ENCODE peak calls at places on chromosome 19, in ten cellular contexts. L is A172, K is progenitor cell of endocrine pancreas, J is HEK293T, V is Caco-2, C is NCI-H1417, Q is endothelial cell, M is dorsolateral prefrontal cortex, E is OCI-LY7, D is fibroblast of pulmonary artery. F is an unnamed sample.

GRCh38 chr19:49421039-49421877 is 2.0 kb downstream of the PTH2 start:
- DNase-seq in J (peak), M (peak), Q (peak), E (peak), L (peak), V (peak), K (peak), D (peak), C (peak), F (no peak)

GRCh38 chr19:18674616-18675015 is 8.9 kb upstream of the CRTC1 start:
- DNase-seq in M (peak), D (no peak), Q (no peak), J (no peak), V (no peak), K (no peak), E (no peak), L (no peak), C (no peak), F (no peak)

GRCh38 chr19:15536350-15536749 is 28.0 kb downstream of the CYP4F22 start:
- DNase-seq in L (no peak), C (no peak), E (no peak), V (no peak), M (no peak), J (no peak), D (no peak), Q (no peak), K (no peak), F (no peak)

GRCh38 chr19:35063940-35064818 is 22.7 kb downstream of the HPN start:
- DNase-seq in L (peak), C (no peak), J (no peak), Q (no peak), K (no peak), M (no peak), V (no peak), E (no peak), D (peak), F (no peak)

GRCh38 chr19:36113895-36114762 is 546 bp downstream of the POLR2I start:
- DNase-seq in V (peak), C (peak), Q (peak), J (no peak), D (peak), K (peak), L (peak), E (peak), M (no peak), F (no peak)

GRCh38 chr19:5681446-5682292 is 842 bp downstream of the HSD11B1L start:
- DNase-seq in V (no peak), M (no peak), E (no peak), D (no peak), J (no peak), Q (no peak), L (no peak), C (no peak), K (no peak), F (no peak)

GRCh38 chr19:13652810-13653590 is 111.3 kb upstream of the MRI1 start:
- DNase-seq in J (no peak), C (no peak), V (no peak), M (no peak), L (no peak), K (no peak), E (peak), D (no peak), Q (no peak), F (no peak)

GRCh38 chr19:35013047-35013819 is 13.1 kb downstream of the GRAMD1A start:
- DNase-seq in L (peak), D (peak), M (no peak), C (peak), E (peak), Q (peak), V (peak), J (peak), K (peak), F (peak)

GRCh38 chr19:23810496-23810895 is 51.8 kb upstream of the ZNF681 start:
- DNase-seq in C (no peak), K (no peak), D (no peak), M (no peak), E (no peak), V (no peak), J (no peak), Q (no peak), L (no peak), F (no peak)

GRCh38 chr19:43446746-43447489 is 18.5 kb downstream of the LYPD3 start:
- DNase-seq in Q (peak), K (peak), L (peak), V (peak), M (peak), E (peak), C (peak), D (peak), J (peak), F (peak)

GRCh38 chr19:13013649-13014048 is 18.4 kb downstream of the NFIX start:
- DNase-seq in V (no peak), E (no peak), L (no peak), D (no peak), Q (no peak), C (no peak), K (no peak), M (no peak), J (no peak), F (no peak)

GRCh38 chr19:43618921-43619261 is 538 bp downstream of the ZNF428 start:
- DNase-seq in E (peak), V (no peak), J (peak), D (peak), C (peak), Q (peak), M (no peak), L (no peak), K (no peak), F (no peak)

GRCh38 chr19:40413291-40413994 is at the start of gene PRX:
- DNase-seq in V (no peak), Q (no peak), J (no peak), K (no peak), M (no peak), L (no peak), D (no peak), C (no peak), E (no peak), F (no peak)

GRCh38 chr19:13797870-13798269 is 2.6 kb downstream of the ZSWIM4 start:
- DNase-seq in L (peak), D (peak), C (no peak), V (no peak), Q (no peak), E (no peak), K (no peak), M (no peak), J (no peak), F (no peak)

GRCh38 chr19:5805465-5806132 is 732 bp downstream of the NRTN start:
- DNase-seq in L (no peak), E (peak), V (peak), J (peak), K (peak), M (no peak), C (peak), D (peak), Q (peak), F (peak)

GRCh38 chr19:37519890-37520289 is 13.2 kb downstream of the ZNF793 start:
- DNase-seq in L (peak), K (no peak), D (peak), E (no peak), J (no peak), C (no peak), V (no peak), M (no peak), Q (no peak), F (no peak)

GRCh38 chr19:16339361-16339725 is 14.7 kb downstream of the KLF2 start:
- DNase-seq in K (no peak), L (no peak), J (no peak), Q (no peak), E (no peak), M (no peak), V (no peak), C (no peak), D (no peak), F (no peak)

GRCh38 chr19:2783781-2784145 is 690 bp upstream of the SGTA start:
- DNase-seq in V (no peak), E (no peak), L (no peak), K (no peak), C (no peak), M (no peak), J (no peak), Q (no peak), D (no peak), F (no peak)

GRCh38 chr19:5186293-5187050 is 154.1 kb downstream of the PTPRS start:
- DNase-seq in V (no peak), E (no peak), J (no peak), Q (no peak), M (no peak), C (no peak), L (peak), K (no peak), D (peak), F (no peak)

GRCh38 chr19:3576696-3577443 is 4.1 kb downstream of the HMG20B start:
- DNase-seq in Q (peak), L (no peak), J (no peak), M (peak), V (peak), D (peak), K (no peak), C (no peak), E (no peak), F (no peak)

GRCh38 chr19:45008554-45008953 is 7.3 kb downstream of the RELB start:
- DNase-seq in K (no peak), J (no peak), V (peak), C (no peak), E (no peak), Q (no peak), M (no peak), L (no peak), D (no peak), F (no peak)

GRCh38 chr19:28465317-28466086 is 747.4 kb downstream of the UQCRFS1 start:
- DNase-seq in D (no peak), V (no peak), C (peak), L (peak), M (no peak), K (no peak), Q (no peak), J (no peak), E (peak), F (no peak)

GRCh38 chr19:14530005-14530348 is 583 bp downstream of the TECR start:
- DNase-seq in Q (no peak), J (no peak), D (no peak), M (peak), L (no peak), V (peak), C (no peak), E (peak), K (peak), F (no peak)

GRCh38 chr19:46271488-46272197 is 25.2 kb upstream of the HIF3A start:
- DNase-seq in Q (no peak), C (no peak), K (no peak), J (no peak), V (no peak), D (peak), L (peak), E (no peak), M (no peak), F (no peak)

GRCh38 chr19:1026189-1027019 is at the start of gene CNN2:
- DNase-seq in D (peak), J (peak), L (peak), E (peak), V (peak), K (peak), C (no peak), Q (peak), M (no peak), F (peak)

GRCh38 chr19:3479819-3480215 is 508 bp downstream of the SMIM24 start:
- DNase-seq in K (no peak), E (peak), D (no peak), Q (no peak), M (no peak), L (no peak), V (no peak), C (peak), J (peak), F (no peak)

GRCh38 chr19:18605546-18606280 is 886 bp downstream of the CRLF1 start:
- DNase-seq in D (no peak), L (no peak), M (no peak), Q (no peak), K (no peak), E (no peak), J (no peak), V (no peak), C (peak), F (no peak)

GRCh38 chr19:6663236-6664187 is 6.4 kb downstream of the TNFSF14 start:
- DNase-seq in K (no peak), D (no peak), M (no peak), V (no peak), E (no peak), C (no peak), J (no peak), L (no peak), Q (no peak), F (no peak)

GRCh38 chr19:1093330-1093729 is 1.8 kb downstream of the POLR2E start:
- DNase-seq in K (no peak), E (no peak), M (no peak), V (no peak), Q (no peak), J (no peak), D (no peak), C (no peak), L (no peak), F (no peak)

GRCh38 chr19:56988271-56988670 is 131.5 kb upstream of the USP29 start:
- DNase-seq in K (no peak), L (no peak), V (no peak), C (peak), J (no peak), E (no peak), Q (no peak), D (no peak), M (no peak), F (no peak)

GRCh38 chr19:50189326-50189725 is 14.1 kb upstream of the MYH14 start:
- DNase-seq in E (no peak), M (no peak), V (no peak), D (no peak), C (no peak), Q (no peak), L (no peak), K (no peak), J (no peak), F (no peak)

GRCh38 chr19:37467608-37468090 is 405 bp upstream of the ZNF569 start:
- DNase-seq in J (no peak), L (no peak), C (no peak), K (no peak), M (no peak), D (no peak), E (no peak), V (no peak), Q (no peak), F (no peak)

GRCh38 chr19:56369886-56370676 is 23.3 kb downstream of the ZNF582 start:
- DNase-seq in K (no peak), J (no peak), V (no peak), D (no peak), L (no peak), Q (no peak), M (no peak), C (no peak), E (no peak), F (no peak)

GRCh38 chr19:54041969-54042606 is 21.6 kb downstream of the VSTM1 start:
- DNase-seq in L (peak), E (no peak), D (no peak), K (no peak), V (no peak), M (no peak), Q (no peak), C (no peak), J (no peak), F (no peak)

GRCh38 chr19:16369664-16370576 is 45.3 kb downstream of the KLF2 start:
- DNase-seq in E (no peak), C (no peak), M (no peak), Q (no peak), K (no peak), L (no peak), V (no peak), D (no peak), J (no peak), F (no peak)

F was measured in activated B cell treated with CpG ODN at 0.5 μM for 24 hours.